ENCODE peak calls at places on chromosomes 16 and 17, in five cellular contexts. One of them, this sample, is unnamed.

GRCh38 chr17:58402047-58402446 is 15.3 kb downstream of the RNF43 start:
- DNase-seq in upper lobe of right lung: no peak
- DNase-seq in heart left ventricle: no peak
- DNase-seq in stomach: no peak
- DNase-seq in psoas muscle: no peak
- DNase-seq in this sample: no peak

GRCh38 chr16:75644240-75645012 is 3.0 kb downstream of the KARS1 start:
- DNase-seq in psoas muscle: no peak
- DNase-seq in upper lobe of right lung: no peak
- DNase-seq in heart left ventricle: no peak
- DNase-seq in stomach: no peak
- DNase-seq in this sample: peak; percentile 25

GRCh38 chr16:17467923-17468540 is 2.7 kb downstream of the XYLT1 start:
- DNase-seq in psoas muscle: peak; percentile 58
- DNase-seq in upper lobe of right lung: peak; percentile 70
- DNase-seq in stomach: peak; percentile 67
- DNase-seq in heart left ventricle: peak; percentile 71
- DNase-seq in this sample: peak; percentile 18

GRCh38 chr16:17107450-17107849 is 363.3 kb downstream of the XYLT1 start:
- DNase-seq in psoas muscle: no peak
- DNase-seq in upper lobe of right lung: no peak
- DNase-seq in heart left ventricle: no peak
- DNase-seq in stomach: no peak
- DNase-seq in this sample: no peak

GRCh38 chr16:71807905-71808592 is 585 bp downstream of the AP1G1 start:
- DNase-seq in psoas muscle: no peak
- DNase-seq in stomach: no peak
- DNase-seq in heart left ventricle: no peak
- DNase-seq in upper lobe of right lung: no peak
- DNase-seq in this sample: no peak

GRCh38 chr17:250487-251300 is 69.2 kb upstream of the DOC2B start:
- DNase-seq in upper lobe of right lung: peak; percentile 39
- DNase-seq in stomach: no peak
- DNase-seq in heart left ventricle: peak; percentile 33
- DNase-seq in psoas muscle: no peak
- DNase-seq in this sample: no peak

GRCh38 chr16:49782405-49782804 is 73.5 kb downstream of the ZNF423 start:
- DNase-seq in psoas muscle: no peak
- DNase-seq in heart left ventricle: no peak
- DNase-seq in stomach: no peak
- DNase-seq in upper lobe of right lung: no peak
- DNase-seq in this sample: no peak

GRCh38 chr17:28029033-28029432 is 13.4 kb upstream of the NLK start:
- DNase-seq in upper lobe of right lung: no peak
- DNase-seq in stomach: no peak
- DNase-seq in heart left ventricle: no peak
- DNase-seq in psoas muscle: no peak
- DNase-seq in this sample: no peak

GRCh38 chr17:78242024-78242742 is 10.8 kb downstream of the TMEM235 start:
- DNase-seq in heart left ventricle: no peak
- DNase-seq in upper lobe of right lung: no peak
- DNase-seq in stomach: no peak
- DNase-seq in psoas muscle: no peak
- DNase-seq in this sample: no peak

GRCh38 chr17:32723310-32723955 is 153.5 kb downstream of the MYO1D start:
- DNase-seq in heart left ventricle: no peak
- DNase-seq in stomach: no peak
- DNase-seq in psoas muscle: no peak
- DNase-seq in upper lobe of right lung: no peak
- DNase-seq in this sample: no peak

GRCh38 chr16:89599451-89599858 is 14.0 kb upstream of the DPEP1 start:
- DNase-seq in stomach: no peak
- DNase-seq in heart left ventricle: no peak
- DNase-seq in psoas muscle: no peak
- DNase-seq in upper lobe of right lung: no peak
- DNase-seq in this sample: peak; percentile 32

GRCh38 chr17:72861811-72862210 is 230.7 kb downstream of the SLC39A11 start:
- DNase-seq in heart left ventricle: no peak
- DNase-seq in stomach: no peak
- DNase-seq in psoas muscle: no peak
- DNase-seq in upper lobe of right lung: no peak
- DNase-seq in this sample: no peak

GRCh38 chr17:36907407-36907806 is 29.9 kb upstream of the LHX1 start:
- DNase-seq in psoas muscle: no peak
- DNase-seq in stomach: no peak
- DNase-seq in upper lobe of right lung: no peak
- DNase-seq in heart left ventricle: no peak
- DNase-seq in this sample: no peak

GRCh38 chr17:30310562-30310961 is 18.8 kb upstream of the BLMH start:
- DNase-seq in stomach: no peak
- DNase-seq in psoas muscle: no peak
- DNase-seq in heart left ventricle: no peak
- DNase-seq in upper lobe of right lung: no peak
- DNase-seq in this sample: no peak

GRCh38 chr16:81175325-81175891 is 63.1 kb upstream of the BCO1 start:
- DNase-seq in psoas muscle: no peak
- DNase-seq in upper lobe of right lung: no peak
- DNase-seq in stomach: no peak
- DNase-seq in heart left ventricle: no peak
- DNase-seq in this sample: no peak

GRCh38 chr16:72530434-72530833 is 358.5 kb upstream of the PMFBP1 start:
- DNase-seq in psoas muscle: no peak
- DNase-seq in stomach: no peak
- DNase-seq in heart left ventricle: no peak
- DNase-seq in upper lobe of right lung: no peak
- DNase-seq in this sample: no peak

GRCh38 chr16:84095466-84095865 is 21.3 kb downstream of the MBTPS1 start:
- DNase-seq in stomach: no peak
- DNase-seq in psoas muscle: no peak
- DNase-seq in heart left ventricle: no peak
- DNase-seq in upper lobe of right lung: no peak
- DNase-seq in this sample: no peak

GRCh38 chr17:73192219-73192893 is 499 bp upstream of the COG1 start:
- DNase-seq in psoas muscle: peak; percentile 72
- DNase-seq in stomach: peak; percentile 60
- DNase-seq in upper lobe of right lung: peak; percentile 86
- DNase-seq in heart left ventricle: peak; percentile 83
- DNase-seq in this sample: peak; percentile 76

GRCh38 chr17:17851101-17851500 is 14.3 kb upstream of the SREBF1 start:
- DNase-seq in psoas muscle: no peak
- DNase-seq in stomach: no peak
- DNase-seq in upper lobe of right lung: no peak
- DNase-seq in heart left ventricle: no peak
- DNase-seq in this sample: no peak

GRCh38 chr16:48334325-48334724 is 50.9 kb downstream of the SIAH1 start:
- DNase-seq in psoas muscle: no peak
- DNase-seq in heart left ventricle: no peak
- DNase-seq in upper lobe of right lung: no peak
- DNase-seq in stomach: no peak
- DNase-seq in this sample: no peak

GRCh38 chr17:1438593-1439083 is 17.4 kb downstream of the CRK start:
- DNase-seq in upper lobe of right lung: no peak
- DNase-seq in stomach: no peak
- DNase-seq in heart left ventricle: peak; percentile 26
- DNase-seq in psoas muscle: no peak
- DNase-seq in this sample: no peak

GRCh38 chr16:71456801-71457200 is 5.2 kb downstream of the ZNF23 start:
- DNase-seq in stomach: no peak
- DNase-seq in psoas muscle: no peak
- DNase-seq in heart left ventricle: no peak
- DNase-seq in upper lobe of right lung: no peak
- DNase-seq in this sample: no peak

GRCh38 chr16:56518435-56518834 is 1.4 kb downstream of the BBS2 start:
- DNase-seq in psoas muscle: no peak
- DNase-seq in heart left ventricle: no peak
- DNase-seq in stomach: no peak
- DNase-seq in upper lobe of right lung: no peak
- DNase-seq in this sample: no peak
- H3K27ac ChIP-seq in psoas muscle: no peak overlapping the region
- H3K27ac ChIP-seq in heart left ventricle: no peak overlapping the region
- H3K27ac ChIP-seq in stomach: no peak overlapping the region
- H3K27ac ChIP-seq in upper lobe of right lung: no peak overlapping the region
- H3K27ac ChIP-seq in this sample: peak overlapping the region; percentile 31

DNA sequence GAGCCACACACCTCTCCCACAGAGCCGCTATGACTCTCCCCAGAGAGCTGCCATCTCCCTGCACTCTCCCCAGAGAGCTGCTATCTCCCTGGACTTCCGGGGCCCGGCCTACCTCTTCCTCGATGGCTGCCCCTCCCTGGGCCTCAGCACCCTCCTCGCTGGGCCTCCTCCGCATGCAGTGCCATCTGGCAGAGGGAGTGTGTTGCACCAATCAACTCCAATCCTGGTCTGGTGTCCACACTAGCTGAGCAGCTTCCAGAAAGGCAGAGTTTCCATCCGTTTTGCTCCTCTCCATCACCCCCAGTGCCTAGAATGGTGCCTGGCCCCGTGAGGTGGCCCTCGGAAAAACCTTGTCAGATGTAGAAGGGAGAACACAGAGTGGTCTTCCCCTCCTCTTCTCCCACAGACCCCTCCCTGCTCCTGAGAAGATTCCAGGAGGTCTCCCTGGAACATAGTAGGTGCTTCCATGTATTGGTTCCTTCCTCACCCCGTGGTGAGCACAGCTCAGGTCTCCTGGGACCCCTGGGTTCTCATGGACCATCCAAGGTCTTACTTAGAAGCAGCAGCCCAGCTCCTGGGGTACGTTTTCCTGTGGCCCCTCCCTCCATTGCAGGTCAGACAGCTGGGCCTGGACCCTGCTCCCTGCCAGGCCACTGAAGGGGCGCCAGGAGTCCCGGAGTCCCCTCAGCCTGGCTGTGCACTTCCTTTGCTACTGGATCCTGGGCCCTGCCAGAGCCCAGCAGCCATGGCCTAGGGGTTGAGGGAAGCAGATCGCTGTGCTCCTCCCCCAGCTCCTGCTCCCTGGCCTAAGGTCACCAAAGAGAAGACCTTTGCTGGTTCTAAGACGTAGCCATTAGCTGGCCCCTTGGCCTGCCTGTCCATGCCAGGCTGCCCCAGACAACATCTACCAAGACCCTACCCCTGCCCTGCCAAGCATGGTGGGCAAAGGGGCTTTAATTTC is 233.8 kb upstream of the GSE1 start:
- DNase-seq in stomach: no peak
- DNase-seq in upper lobe of right lung: no peak
- DNase-seq in heart left ventricle: no peak
- DNase-seq in psoas muscle: no peak
- DNase-seq in this sample: no peak
- H3K27ac ChIP-seq in stomach: no peak overlapping the region
- H3K27ac ChIP-seq in upper lobe of right lung: no peak overlapping the region
- H3K27ac ChIP-seq in heart left ventricle: no peak overlapping the region
- H3K27ac ChIP-seq in psoas muscle: no peak overlapping the region
- H3K27ac ChIP-seq in this sample: no peak overlapping the region

DNA sequence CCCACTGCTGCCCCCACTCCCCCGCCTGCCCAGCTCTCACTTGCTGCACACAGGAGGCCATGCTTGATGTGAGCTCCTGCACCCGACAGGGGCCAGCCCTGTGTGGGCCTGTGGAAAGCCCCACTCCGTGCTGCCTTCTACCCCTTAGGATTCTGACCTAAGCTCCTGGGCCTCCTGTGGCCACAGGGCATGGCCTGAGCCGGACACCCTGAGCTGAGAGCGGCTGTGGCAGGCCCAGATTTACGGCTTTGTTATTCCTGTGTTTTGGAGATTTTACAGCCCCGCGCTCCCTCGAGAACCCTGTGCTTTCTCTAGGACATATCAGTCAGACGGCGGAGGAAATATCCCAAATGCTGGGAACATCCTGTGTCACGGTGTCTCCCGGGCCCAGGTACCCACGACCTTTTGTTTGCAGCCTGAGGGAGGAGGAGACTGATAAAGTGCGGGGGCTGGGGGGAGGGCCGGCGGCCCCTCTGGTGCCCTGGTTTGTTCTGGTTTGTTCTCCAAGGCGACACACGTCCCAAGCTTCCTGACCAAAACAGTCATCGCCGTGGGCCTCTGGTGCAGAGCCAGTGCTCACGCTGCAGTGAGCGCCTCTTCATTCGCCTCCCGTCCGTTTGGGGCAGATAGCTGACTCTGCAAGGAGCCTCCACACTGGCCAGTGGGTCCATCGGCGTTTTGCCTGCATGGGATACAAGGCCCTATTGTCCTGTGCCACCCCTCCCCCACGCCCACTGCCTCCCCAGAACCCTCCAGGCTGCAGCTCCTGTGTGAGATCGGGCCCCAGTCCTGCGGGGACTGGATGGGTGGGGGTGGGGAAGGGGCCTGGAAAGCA is 363.3 kb downstream of the C16orf95 start:
- DNase-seq in upper lobe of right lung: no peak
- DNase-seq in heart left ventricle: no peak
- DNase-seq in stomach: no peak
- DNase-seq in psoas muscle: no peak
- DNase-seq in this sample: no peak
- H3K27ac ChIP-seq in upper lobe of right lung: no peak overlapping the region
- H3K27ac ChIP-seq in heart left ventricle: no peak overlapping the region
- H3K27ac ChIP-seq in stomach: no peak overlapping the region
- H3K27ac ChIP-seq in psoas muscle: no peak overlapping the region
- H3K27ac ChIP-seq in this sample: no peak overlapping the region

GRCh38 chr17:49598918-49599317 is 23.2 kb downstream of the NXPH3 start:
- DNase-seq in upper lobe of right lung: no peak
- DNase-seq in heart left ventricle: no peak
- DNase-seq in stomach: no peak
- DNase-seq in psoas muscle: no peak
- DNase-seq in this sample: no peak

GRCh38 chr17:49595980-49596379 is 20.3 kb downstream of the NXPH3 start:
- DNase-seq in psoas muscle: no peak
- DNase-seq in heart left ventricle: no peak
- DNase-seq in stomach: no peak
- DNase-seq in upper lobe of right lung: no peak
- DNase-seq in this sample: no peak

GRCh38 chr17:49596613-49597244 is 21.1 kb downstream of the NXPH3 start:
- DNase-seq in upper lobe of right lung: no peak
- DNase-seq in heart left ventricle: no peak
- DNase-seq in psoas muscle: no peak
- DNase-seq in stomach: no peak
- DNase-seq in this sample: no peak

GRCh38 chr17:49597438-49597837 is 21.8 kb downstream of the NXPH3 start:
- DNase-seq in stomach: no peak
- DNase-seq in psoas muscle: no peak
- DNase-seq in upper lobe of right lung: no peak
- DNase-seq in heart left ventricle: no peak
- DNase-seq in this sample: no peak

DNA sequence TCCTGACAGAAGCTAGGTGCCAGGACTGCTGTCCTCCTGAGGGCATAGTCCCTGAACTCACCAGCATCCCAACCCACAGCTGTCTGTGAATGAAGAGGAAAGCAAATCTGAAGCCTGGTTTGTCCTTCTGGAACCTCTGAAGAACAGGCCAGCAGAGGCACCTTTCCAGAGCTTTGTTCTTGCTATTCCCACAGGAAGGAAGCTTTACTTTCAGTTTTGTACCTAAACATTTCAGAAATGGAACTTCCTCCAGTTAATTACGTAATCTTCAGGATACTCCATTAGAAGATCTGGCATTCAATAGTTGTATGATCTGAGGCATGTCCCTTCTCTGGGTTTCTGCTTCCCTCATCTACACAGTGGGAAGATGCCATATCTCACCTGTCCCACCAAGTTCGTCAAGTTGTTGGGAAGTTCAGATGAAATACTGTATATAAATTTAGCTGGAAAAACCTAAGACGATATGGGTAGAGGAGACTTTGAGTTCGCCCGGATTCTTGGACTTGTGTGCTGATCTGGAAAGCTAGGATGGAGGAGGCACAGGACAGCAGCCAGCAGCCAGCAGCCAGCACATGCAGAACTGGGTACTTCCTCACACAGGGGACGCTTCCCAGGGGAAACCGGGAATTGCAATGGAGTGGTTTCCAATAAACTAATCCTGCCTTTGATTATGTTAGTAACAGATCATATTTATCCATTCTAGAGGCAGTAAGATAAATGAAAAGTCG is 22.4 kb downstream of the NXPH3 start:
- DNase-seq in heart left ventricle: no peak
- DNase-seq in stomach: no peak
- DNase-seq in upper lobe of right lung: no peak
- DNase-seq in psoas muscle: no peak
- DNase-seq in this sample: no peak
- H3K27ac ChIP-seq in heart left ventricle: peak overlapping the region; percentile 41
- H3K27ac ChIP-seq in stomach: peak overlapping the region; percentile 30
- H3K27ac ChIP-seq in upper lobe of right lung: peak overlapping the region; percentile 25
- H3K27ac ChIP-seq in psoas muscle: no peak overlapping the region
- H3K27ac ChIP-seq in this sample: no peak overlapping the region